ENCODE peak calls at places on chromosomes 4 and X, in ten cellular contexts. O is SK-N-SH; I is CD8-positive, alpha-beta T cell; W is lower lobe of right lung; T is fibroblast of lung; J is GM23338; F is psoas muscle; L is left ventricle myocardium inferior; N is stomach; Y is tibial nerve. V is an unnamed sample.

GRCh38 chr4:57102050-57102564 is 8.1 kb downstream of the IGFBP7 start:
- DNase-seq in O (no peak), I (no peak), W (no peak), T (peak; percentile 83), J (no peak), F (peak; percentile 67), L (peak; percentile 57), N (no peak), Y (peak; percentile 75), V (peak; percentile 93)

GRCh38 chr4:72432282-72432681 is 136.7 kb downstream of the ADAMTS3 start:
- DNase-seq in O (no peak), I (no peak), W (no peak), T (no peak), J (no peak), F (no peak), L (no peak), N (no peak), Y (no peak), V (no peak)

GRCh38 chr4:176335421-176335820 is 15.7 kb downstream of the SPCS3 start:
- DNase-seq in O (no peak), I (no peak), W (no peak), T (peak; percentile 64), J (no peak), F (no peak), L (no peak), N (no peak), Y (no peak), V (no peak)

GRCh38 chr4:40594261-40595178 is 35.1 kb downstream of the RBM47 start:
- DNase-seq in O (no peak), I (no peak), W (no peak), T (peak; percentile 53), J (no peak), F (no peak), L (no peak), N (no peak), Y (no peak), V (no peak)

GRCh38 chr4:83851261-83852084 is 315.6 kb downstream of the GPAT3 start:
- DNase-seq in O (no peak), I (no peak), W (no peak), T (no peak), J (peak; percentile 87), F (no peak), L (no peak), N (no peak), Y (no peak), V (peak; percentile 92)

GRCh38 chr4:71711985-71712348 is 71.9 kb downstream of the GC start:
- DNase-seq in O (no peak), I (no peak), W (no peak), T (no peak), J (no peak), F (no peak), L (no peak), N (no peak), Y (no peak), V (no peak)

GRCh38 chr4:25069014-25069413 is 38.3 kb upstream of the LGI2 start:
- DNase-seq in O (no peak), I (no peak), W (no peak), T (no peak), J (no peak), F (no peak), L (no peak), N (peak; percentile 42), Y (no peak), V (no peak)

GRCh38 chr4:151276787-151277557 is at the start of gene PRSS48:
- DNase-seq in O (peak; percentile 68), I (peak; percentile 16), W (peak; percentile 57), T (peak; percentile 48), J (peak; percentile 92), F (peak; percentile 78), L (peak; percentile 63), N (peak; percentile 59), Y (peak; percentile 24), V (peak; percentile 31)

GRCh38 chr4:74840931-74841330 is 46.6 kb upstream of the BTC start:
- DNase-seq in O (no peak), I (no peak), W (no peak), T (peak; percentile 4), J (no peak), F (no peak), L (no peak), N (no peak), Y (no peak), V (no peak)

GRCh38 chrX:46152756-46153155 is 392.5 kb downstream of the ZNF674 start:
- DNase-seq in O (no peak), I (no peak), W (no peak), T (no peak), J (no peak), F (no peak), L (no peak), N (no peak), Y (no peak), V (no peak)

GRCh38 chrX:142977128-142977914 is 48.4 kb upstream of the SPANXN4 start:
- DNase-seq in O (no peak), I (no peak), W (no peak), T (no peak), J (no peak), F (no peak), L (no peak), N (no peak), Y (no peak), V (no peak)

GRCh38 chr4:23959401-23960148 is 69.7 kb upstream of the PPARGC1A start:
- DNase-seq in O (no peak), I (no peak), W (no peak), T (no peak), J (no peak), F (no peak), L (no peak), N (no peak), Y (no peak), V (no peak)

GRCh38 chrX:118448273-118448783 is 47.3 kb upstream of the DOCK11 start:
- DNase-seq in O (no peak), I (no peak), W (no peak), T (no peak), J (no peak), F (no peak), L (no peak), N (no peak), Y (no peak), V (no peak)

GRCh38 chr4:42302348-42302747 is 94.9 kb upstream of the SHISA3 start:
- DNase-seq in O (peak; percentile 64), I (no peak), W (no peak), T (peak; percentile 31), J (peak; percentile 82), F (no peak), L (no peak), N (peak; percentile 29), Y (peak; percentile 48), V (no peak)

GRCh38 chrX:25018682-25019081 is 2.9 kb upstream of the ARX start:
- DNase-seq in O (no peak), I (no peak), W (no peak), T (no peak), J (no peak), F (no peak), L (no peak), N (no peak), Y (no peak), V (no peak)
- H3K27me3 ChIP-seq in O (peaks cover 86% of the 10 kb centered on the region), I (peaks cover 27% of the 10 kb centered on the region), W (peaks cover 97% of the 10 kb centered on the region), T (peaks cover 70% of the 10 kb centered on the region), J (peaks cover 97% of the 10 kb centered on the region), F (peaks cover 99% of the 10 kb centered on the region), L (peaks cover 100% of the 10 kb centered on the region), N (peaks cover 100% of the 10 kb centered on the region), Y (peaks cover 2% of the 10 kb centered on the region), V (peaks cover 25% of the 10 kb centered on the region)

DNA sequence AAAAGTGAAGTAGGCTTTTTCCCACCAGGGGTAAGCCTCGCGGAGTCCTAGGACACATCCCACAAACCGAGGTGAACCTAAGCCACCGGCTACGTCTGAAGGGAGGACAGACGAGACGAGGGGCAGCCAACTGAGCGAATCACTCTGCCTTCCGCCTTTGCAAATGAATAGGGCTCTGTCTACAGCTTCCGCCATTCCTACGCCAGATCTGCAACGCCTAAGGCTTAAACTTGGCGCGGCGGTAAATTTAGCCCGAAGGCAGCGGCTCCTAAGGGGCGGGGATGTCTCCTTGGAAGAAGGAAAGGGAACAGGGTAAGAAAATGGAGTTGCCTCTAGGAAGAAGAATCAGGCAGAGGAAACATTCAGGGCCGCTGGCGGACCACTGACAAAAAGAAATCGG is 90.6 kb downstream of the BCOR start:
- DNase-seq in O (no peak), I (no peak), W (no peak), T (no peak), J (peak; percentile 81), F (no peak), L (no peak), N (no peak), Y (no peak), V (no peak)
- H3K27me3 ChIP-seq in O (peaks cover 28% of the 10 kb centered on the region), I (peaks cover 3% of the 10 kb centered on the region), W (no peaks in the 10 kb centered on the region), T (no peaks in the 10 kb centered on the region), J (peaks cover 97% of the 10 kb centered on the region), F (peaks cover 87% of the 10 kb centered on the region), L (no peaks in the 10 kb centered on the region), N (peaks cover 47% of the 10 kb centered on the region), Y (no peaks in the 10 kb centered on the region), V (no peaks in the 10 kb centered on the region)

GRCh38 chrX:24169211-24169610 is 19.7 kb downstream of the ZFX start:
- DNase-seq in O (no peak), I (no peak), W (no peak), T (no peak), J (no peak), F (no peak), L (no peak), N (no peak), Y (no peak), V (no peak)
- H3K27me3 ChIP-seq in O (no peaks in the 10 kb centered on the region), I (no peaks in the 10 kb centered on the region), W (no peaks in the 10 kb centered on the region), T (no peaks in the 10 kb centered on the region), J (no peaks in the 10 kb centered on the region), F (no peaks in the 10 kb centered on the region), L (no peaks in the 10 kb centered on the region), N (no peaks in the 10 kb centered on the region), Y (no peaks in the 10 kb centered on the region), V (no peaks in the 10 kb centered on the region)

GRCh38 chrX:96183843-96184242 is 500.8 kb upstream of the DIAPH2 start:
- DNase-seq in O (no peak), I (no peak), W (no peak), T (peak; percentile 37), J (peak; percentile 16), F (no peak), L (no peak), N (no peak), Y (peak; percentile 4), V (no peak)
- H3K27me3 ChIP-seq in O (no peaks in the 10 kb centered on the region), I (no peaks in the 10 kb centered on the region), W (no peaks in the 10 kb centered on the region), T (no peaks in the 10 kb centered on the region), J (no peaks in the 10 kb centered on the region), F (no peaks in the 10 kb centered on the region), L (no peaks in the 10 kb centered on the region), N (no peaks in the 10 kb centered on the region), Y (no peaks in the 10 kb centered on the region), V (no peaks in the 10 kb centered on the region)

GRCh38 chrX:71623714-71624113 is 5.4 kb upstream of the CXCR3 start:
- DNase-seq in O (no peak), I (no peak), W (no peak), T (no peak), J (no peak), F (no peak), L (no peak), N (no peak), Y (no peak), V (no peak)
- H3K27me3 ChIP-seq in O (no peaks in the 10 kb centered on the region), I (no peaks in the 10 kb centered on the region), W (no peaks in the 10 kb centered on the region), T (no peaks in the 10 kb centered on the region), J (no peaks in the 10 kb centered on the region), F (no peaks in the 10 kb centered on the region), L (no peaks in the 10 kb centered on the region), N (no peaks in the 10 kb centered on the region), Y (no peaks in the 10 kb centered on the region), V (no peaks in the 10 kb centered on the region)

V was measured in SJSA1.